ENCODE peak calls at places on chromosome 17, in ten cellular contexts. B, U, X, E, P, L, W, Y, V and M are unnamed samples.

GRCh38 chr17:51585514-51586104 is 325.3 kb downstream of the UTP18 start:
- DNase-seq in B (no peak), U (no peak), X (peak; percentile 2), E (peak; percentile 8), P (peak; percentile 41), L (peak; percentile 1), W (peak; percentile 66), Y (no peak), V (peak; percentile 7), M (peak; percentile 13)

GRCh38 chr17:72590882-72591499 is 470.2 kb downstream of the SOX9 start:
- DNase-seq in B (no peak), U (no peak), X (peak; percentile 41), E (no peak), P (no peak), L (no peak), W (no peak), Y (no peak), V (peak; percentile 53), M (no peak)

GRCh38 chr17:45112559-45113423 is 19.5 kb downstream of the PLCD3 start:
- DNase-seq in B (no peak), U (no peak), X (no peak), E (no peak), P (no peak), L (no peak), W (no peak), Y (no peak), V (no peak), M (no peak)

GRCh38 chr17:64354396-64354795 is 36.3 kb downstream of the PECAM1 start:
- DNase-seq in B (no peak), U (no peak), X (no peak), E (no peak), P (no peak), L (no peak), W (peak; percentile 21), Y (no peak), V (no peak), M (no peak)

GRCh38 chr17:78935419-78936323 is 10.5 kb upstream of the TIMP2 start:
- DNase-seq in B (peak; percentile 49), U (peak; percentile 99), X (peak; percentile 55), E (peak; percentile 23), P (peak; percentile 86), L (no peak), W (no peak), Y (peak; percentile 86), V (peak; percentile 84), M (no peak)

GRCh38 chr17:7988750-7989178 is 13.7 kb upstream of the GUCY2D start:
- DNase-seq in B (peak; percentile 58), U (peak; percentile 86), X (peak; percentile 86), E (peak; percentile 82), P (peak; percentile 93), L (peak; percentile 50), W (peak; percentile 87), Y (peak; percentile 90), V (peak; percentile 86), M (peak; percentile 88)

GRCh38 chr17:31266042-31266441 is 31.0 kb downstream of the OMG start:
- DNase-seq in B (no peak), U (no peak), X (peak; percentile 22), E (peak; percentile 5), P (no peak), L (no peak), W (no peak), Y (peak; percentile 3), V (no peak), M (peak; percentile 8)

GRCh38 chr17:27460196-27460725 is 4.0 kb downstream of the KSR1 start:
- DNase-seq in B (peak; percentile 44), U (no peak), X (no peak), E (no peak), P (peak; percentile 30), L (no peak), W (no peak), Y (no peak), V (no peak), M (no peak)

GRCh38 chr17:49996495-49997255 is 1.7 kb upstream of the DLX3 start:
- DNase-seq in B (peak; percentile 41), U (peak; percentile 12), X (no peak), E (peak; percentile 61), P (peak; percentile 73), L (peak; percentile 61), W (peak; percentile 82), Y (peak; percentile 69), V (peak; percentile 81), M (peak; percentile 41)

GRCh38 chr17:56121661-56122060 is 31.6 kb upstream of the ANKFN1 start:
- DNase-seq in B (no peak), U (no peak), X (no peak), E (no peak), P (no peak), L (no peak), W (peak; percentile 52), Y (peak; percentile 2), V (no peak), M (no peak)
- TF ChIP-seq CTCF in B (no peak), U (peak; percentile 36), X (no peak), E (peak; percentile 12), P (peak; percentile 36), L (no peak), W (peak; percentile 53), Y (peak; percentile 34), V (no peak), M (no peak)

GRCh38 chr17:47848198-47848513 is 2.8 kb downstream of the SP6 start:
- DNase-seq in B (no peak), U (no peak), X (no peak), E (no peak), P (no peak), L (no peak), W (peak; percentile 31), Y (no peak), V (no peak), M (no peak)

GRCh38 chr17:47850373-47850691 is 631 bp downstream of the SP6 start:
- DNase-seq in B (no peak), U (no peak), X (no peak), E (no peak), P (no peak), L (no peak), W (no peak), Y (no peak), V (no peak), M (no peak)

GRCh38 chr17:47846741-47847340 is 4.1 kb downstream of the SP6 start:
- DNase-seq in B (no peak), U (no peak), X (peak; percentile 40), E (no peak), P (no peak), L (no peak), W (peak; percentile 67), Y (no peak), V (no peak), M (no peak)

GRCh38 chr17:47844814-47845453 is 3.9 kb upstream of the SCRN2 start:
- DNase-seq in B (no peak), U (peak; percentile 18), X (no peak), E (peak; percentile 35), P (no peak), L (no peak), W (no peak), Y (peak; percentile 38), V (peak; percentile 80), M (no peak)

GRCh38 chr17:47847341-47848197 is 3.4 kb downstream of the SP6 start:
- DNase-seq in B (no peak), U (no peak), X (peak; percentile 50), E (no peak), P (no peak), L (no peak), W (peak; percentile 80), Y (no peak), V (no peak), M (peak; percentile 33)
- H3K4me3 ChIP-seq in B (no peak overlapping the region), U (no peak overlapping the region), X (peak overlapping the region; percentile 31), E (no peak overlapping the region), P (no peak overlapping the region), L (no peak overlapping the region), W (peak overlapping the region; percentile 44), Y (no peak overlapping the region), V (no peak overlapping the region), M (no peak overlapping the region)

GRCh38 chr17:16512011-16512410 is 20.0 kb upstream of the LRRC75A start:
- DNase-seq in B (no peak), U (no peak), X (no peak), E (no peak), P (no peak), L (no peak), W (peak; percentile 68), Y (peak; percentile 78), V (no peak), M (peak; percentile 44)

GRCh38 chr17:16504974-16505373 is 13.0 kb upstream of the LRRC75A start:
- DNase-seq in B (no peak), U (no peak), X (no peak), E (no peak), P (no peak), L (no peak), W (no peak), Y (no peak), V (no peak), M (no peak)

GRCh38 chr17:16507918-16508533 is 16.0 kb upstream of the LRRC75A start:
- DNase-seq in B (no peak), U (peak; percentile 17), X (peak; percentile 77), E (no peak), P (peak; percentile 49), L (no peak), W (no peak), Y (no peak), V (no peak), M (no peak)

GRCh38 chr17:16511515-16511914 is 19.5 kb upstream of the LRRC75A start:
- DNase-seq in B (no peak), U (no peak), X (no peak), E (no peak), P (no peak), L (no peak), W (no peak), Y (no peak), V (no peak), M (no peak)

GRCh38 chr17:16506188-16506587 is 14.2 kb upstream of the LRRC75A start:
- DNase-seq in B (no peak), U (no peak), X (no peak), E (no peak), P (no peak), L (no peak), W (no peak), Y (no peak), V (no peak), M (no peak)
- TF ChIP-seq CTCF in B (no peak), U (peak; percentile 12), X (peak; percentile 33), E (no peak), P (no peak), L (peak; percentile 26), W (peak; percentile 22), Y (no peak), V (no peak), M (no peak)

GRCh38 chr17:81002013-81002384 is 10.4 kb downstream of the CHMP6 start:
- DNase-seq in B (no peak), U (no peak), X (no peak), E (no peak), P (no peak), L (no peak), W (no peak), Y (no peak), V (no peak), M (no peak)

GRCh38 chr17:81000631-81001357 is 9.2 kb downstream of the CHMP6 start:
- DNase-seq in B (no peak), U (no peak), X (no peak), E (no peak), P (peak; percentile 3), L (no peak), W (no peak), Y (no peak), V (no peak), M (no peak)

GRCh38 chr17:81002409-81003361 is 11.0 kb downstream of the CHMP6 start:
- DNase-seq in B (no peak), U (peak; percentile 63), X (peak; percentile 72), E (peak; percentile 83), P (no peak), L (peak; percentile 45), W (no peak), Y (peak; percentile 59), V (no peak), M (no peak)

GRCh38 chr17:81004336-81005015 is 12.8 kb downstream of the CHMP6 start:
- DNase-seq in B (no peak), U (no peak), X (no peak), E (no peak), P (no peak), L (no peak), W (peak; percentile 39), Y (no peak), V (no peak), M (no peak)

GRCh38 chr17:81003711-81004335 is 12.2 kb downstream of the CHMP6 start:
- DNase-seq in B (no peak), U (no peak), X (no peak), E (no peak), P (no peak), L (no peak), W (peak; percentile 71), Y (peak; percentile 42), V (no peak), M (no peak)
- H3K4me3 ChIP-seq in B (peak overlapping the region; percentile 12), U (peak overlapping the region; percentile 6), X (no peak overlapping the region), E (peak overlapping the region; percentile 40), P (no peak overlapping the region), L (no peak overlapping the region), W (peak overlapping the region; percentile 47), Y (peak overlapping the region; percentile 25), V (peak overlapping the region; percentile 40), M (no peak overlapping the region)